ENCODE peak calls at places on chromosomes 12 and 14, in nine cellular contexts. O is HEK293T; P is activated naive CD4-positive, alpha-beta T cell; W is NCI-H1092 treated with DMSO at 0.1 percent for 48 hours; V is RPMI8226; Q is iPS-NIHi11; D is activated CD4-positive, alpha-beta T cell treated with anti-CD3 and anti-CD28 coated beads for 48 hours; G is T-helper 2 cell; J is fibroblast of the aortic adventitia. F is an unnamed sample.

GRCh38 chr14:102203382-102203781 is 63.7 kb downstream of the WDR20 start:
- DNase-seq in G (no peak), V (no peak), P (no peak), O (no peak), W (no peak), J (no peak), Q (no peak), D (no peak), F (no peak)

GRCh38 chr12:53425515-53426150 is 2.0 kb downstream of the AMHR2 start:
- DNase-seq in J (no peak), W (no peak), D (no peak), Q (no peak), V (no peak), P (no peak), O (no peak), G (no peak), F (no peak)

GRCh38 chr14:100127853-100128455 is 31.5 kb downstream of the DEGS2 start:
- DNase-seq in G (no peak), Q (no peak), D (no peak), J (no peak), W (no peak), V (no peak), O (no peak), P (no peak), F (no peak)

GRCh38 chr14:54769955-54770863 is 132.4 kb downstream of the GCH1 start:
- DNase-seq in V (no peak), W (peak; percentile 16), Q (no peak), G (no peak), O (no peak), J (no peak), D (no peak), P (no peak), F (no peak)

GRCh38 chr12:7155471-7156034 is 25.4 kb downstream of the CLSTN3 start:
- DNase-seq in O (no peak), Q (no peak), W (peak; percentile 9), D (no peak), J (no peak), G (no peak), V (no peak), P (no peak), F (peak; percentile 38)

GRCh38 chr14:90061849-90062794 is at the start of gene KCNK13:
- DNase-seq in V (peak; percentile 26), Q (peak; percentile 72), G (no peak), D (peak; percentile 12), J (no peak), W (peak; percentile 78), P (no peak), O (peak; percentile 25), F (no peak)

GRCh38 chr14:98163285-98163741 is 1108.7 kb downstream of the BCL11B start:
- DNase-seq in G (no peak), Q (no peak), D (no peak), O (no peak), W (no peak), P (no peak), V (no peak), J (no peak), F (no peak)

GRCh38 chr12:5556033-5556614 is 124.2 kb downstream of the NTF3 start:
- DNase-seq in J (no peak), D (peak; percentile 23), G (no peak), Q (peak; percentile 74), P (no peak), O (peak; percentile 41), V (peak; percentile 57), W (no peak), F (no peak)

GRCh38 chr14:57987051-57987450 is 121.2 kb upstream of the SLC35F4 start:
- DNase-seq in W (no peak), Q (no peak), D (no peak), J (no peak), V (no peak), P (no peak), O (no peak), G (no peak), F (peak; percentile 3)

GRCh38 chr12:50638482-50638880 is 125.4 kb upstream of the ATF1 start:
- DNase-seq in W (no peak), G (no peak), D (no peak), O (no peak), P (no peak), Q (no peak), J (no peak), V (no peak), F (no peak)

GRCh38 chr12:102958073-102958829 is 777 bp downstream of the ASCL1 start:
- DNase-seq in P (no peak), W (peak; percentile 20), Q (peak; percentile 61), V (no peak), O (no peak), G (no peak), D (peak; percentile 53), J (no peak), F (peak; percentile 49)

GRCh38 chr12:56941299-56942017 is 7.2 kb upstream of the SDR9C7 start:
- DNase-seq in G (no peak), V (no peak), W (no peak), P (no peak), O (no peak), Q (no peak), D (no peak), J (peak; percentile 48), F (peak; percentile 74)

GRCh38 chr12:98440165-98440581 is 75.2 kb upstream of the TMPO start:
- DNase-seq in Q (no peak), G (no peak), V (peak; percentile 20), P (no peak), J (peak; percentile 99), D (peak; percentile 32), O (no peak), W (no peak), F (peak; percentile 94)

GRCh38 chr12:94147377-94147990 is 893 bp upstream of the PLXNC1 start:
- DNase-seq in J (no peak), D (no peak), G (no peak), W (peak; percentile 12), P (no peak), O (no peak), V (no peak), Q (no peak), F (no peak)

GRCh38 chr14:101849125-101849524 is 87.6 kb downstream of the PPP2R5C start:
- DNase-seq in V (no peak), J (no peak), O (no peak), D (no peak), P (no peak), W (no peak), Q (no peak), G (no peak), F (no peak)

GRCh38 chr12:118120579-118121363 is 15.2 kb upstream of the PEBP1 start:
- DNase-seq in P (no peak), V (peak; percentile 76), Q (peak; percentile 89), D (peak; percentile 72), O (peak; percentile 78), W (peak; percentile 36), G (peak; percentile 28), J (peak; percentile 71), F (peak; percentile 72)

GRCh38 chr12:129162805-129163204 is 309.5 kb downstream of the GLT1D1 start:
- DNase-seq in W (no peak), G (no peak), O (no peak), V (no peak), D (no peak), Q (no peak), P (no peak), J (no peak), F (no peak)

GRCh38 chr12:64673490-64674169 is 63.3 kb downstream of the RASSF3 start:
- DNase-seq in V (no peak), P (no peak), D (no peak), W (peak; percentile 79), Q (peak; percentile 68), O (peak; percentile 27), J (no peak), G (no peak), F (no peak)

GRCh38 chr14:95490727-95491451 is 25.6 kb downstream of the SYNE3 start:
- DNase-seq in D (no peak), Q (no peak), O (no peak), J (peak; percentile 86), P (no peak), V (no peak), W (no peak), G (no peak), F (no peak)